ENCODE peak calls at places on chromosomes 5 and 9, in six cellular contexts. One of them, this sample, is unnamed.

GRCh38 chr5:39835371-39835770 is 410.6 kb upstream of the DAB2 start:
- DNase-seq in A673: no peak
- DNase-seq in head of caudate nucleus: no peak
- DNase-seq in fibroblast of pulmonary artery: no peak
- DNase-seq in neural crest cell: no peak
- DNase-seq in H7: no peak
- DNase-seq in this sample: no peak

GRCh38 chr9:935348-935965 is 41.0 kb upstream of the DMRT3 start:
- DNase-seq in A673: no peak
- DNase-seq in head of caudate nucleus: no peak
- DNase-seq in fibroblast of pulmonary artery: peak; percentile 2
- DNase-seq in neural crest cell: no peak
- DNase-seq in H7: no peak
- DNase-seq in this sample: no peak

GRCh38 chr9:134778156-134778555 is 102.5 kb upstream of the FCN2 start:
- DNase-seq in A673: no peak
- DNase-seq in head of caudate nucleus: no peak
- DNase-seq in fibroblast of pulmonary artery: no peak
- DNase-seq in neural crest cell: no peak
- DNase-seq in H7: no peak
- DNase-seq in this sample: no peak

GRCh38 chr9:127754761-127755557 is 19.9 kb upstream of the TOR2A start:
- DNase-seq in A673: no peak
- DNase-seq in head of caudate nucleus: no peak
- DNase-seq in fibroblast of pulmonary artery: no peak
- DNase-seq in neural crest cell: peak; percentile 32
- DNase-seq in H7: peak; percentile 99
- DNase-seq in this sample: no peak

GRCh38 chr9:7570107-7570720 is 229.4 kb downstream of the DMAC1 start:
- DNase-seq in A673: peak; percentile 63
- DNase-seq in head of caudate nucleus: no peak
- DNase-seq in fibroblast of pulmonary artery: peak; percentile 61
- DNase-seq in neural crest cell: peak; percentile 59
- DNase-seq in H7: peak; percentile 19
- DNase-seq in this sample: peak; percentile 68

GRCh38 chr5:69493235-69493925 is 790 bp downstream of the OCLN start:
- DNase-seq in A673: peak; percentile 59
- DNase-seq in head of caudate nucleus: no peak
- DNase-seq in fibroblast of pulmonary artery: no peak
- DNase-seq in neural crest cell: peak; percentile 17
- DNase-seq in H7: peak; percentile 80
- DNase-seq in this sample: no peak

GRCh38 chr5:77631166-77631582 is 7.3 kb downstream of the OTP start:
- DNase-seq in A673: no peak
- DNase-seq in head of caudate nucleus: no peak
- DNase-seq in fibroblast of pulmonary artery: no peak
- DNase-seq in neural crest cell: no peak
- DNase-seq in H7: no peak
- DNase-seq in this sample: no peak

GRCh38 chr5:139896718-139897117 is 101.1 kb downstream of the PSD2 start:
- DNase-seq in A673: no peak
- DNase-seq in head of caudate nucleus: no peak
- DNase-seq in fibroblast of pulmonary artery: no peak
- DNase-seq in neural crest cell: no peak
- DNase-seq in H7: no peak
- DNase-seq in this sample: no peak

GRCh38 chr5:54663876-54664275 is 146.3 kb downstream of the SNX18 start:
- DNase-seq in A673: no peak
- DNase-seq in head of caudate nucleus: no peak
- DNase-seq in fibroblast of pulmonary artery: peak; percentile 95
- DNase-seq in neural crest cell: no peak
- DNase-seq in H7: no peak
- DNase-seq in this sample: peak; percentile 78